ENCODE peak calls at places on chromosomes 5 and 9, in ten cellular contexts. E is transverse colon; Y is CD8-positive, alpha-beta T cell; P is left ventricle myocardium inferior; N is right lobe of liver; A is fibroblast of the aortic adventitia; S is IMR-90; U is mammary epithelial cell; Q is A549; V is uterus. H is an unnamed sample.

GRCh38 chr5:106481375-106481774 is 1189.4 kb downstream of the EFNA5 start:
- DNase-seq in E (no peak), Y (no peak), P (no peak), N (no peak), A (peak), S (peak), U (no peak), Q (no peak), V (no peak), H (no peak)

GRCh38 chr9:109317311-109317978 is 3.4 kb downstream of the EPB41L4B start:
- DNase-seq in E (peak), Y (no peak), P (no peak), N (no peak), A (no peak), S (no peak), U (no peak), Q (no peak), V (no peak), H (no peak)

GRCh38 chr5:172410160-172410559 is 44.2 kb downstream of the SH3PXD2B start:
- DNase-seq in E (no peak), Y (no peak), P (no peak), N (no peak), A (peak), S (peak), U (peak), Q (no peak), V (no peak), H (no peak)

GRCh38 chr5:54224083-54224836 is 86.1 kb downstream of the ARL15 start:
- DNase-seq in E (no peak), Y (no peak), P (no peak), N (no peak), A (no peak), S (no peak), U (no peak), Q (no peak), V (no peak), H (no peak)

GRCh38 chr5:2586016-2586715 is 165.3 kb downstream of the IRX2 start:
- DNase-seq in E (no peak), Y (no peak), P (no peak), N (no peak), A (no peak), S (no peak), U (no peak), Q (no peak), V (no peak), H (no peak)

GRCh38 chr9:133782157-133783130 is 44.3 kb upstream of the SARDH start:
- DNase-seq in E (peak), Y (peak), P (peak), N (peak), A (peak), S (peak), U (peak), Q (peak), V (peak), H (no peak)

GRCh38 chr9:92655366-92655765 is 14.6 kb downstream of the IPPK start:
- DNase-seq in E (no peak), Y (no peak), P (no peak), N (no peak), A (no peak), S (no peak), U (no peak), Q (no peak), V (no peak), H (no peak)

GRCh38 chr9:14314929-14315753 is 1.2 kb upstream of the NFIB start:
- DNase-seq in E (peak), Y (no peak), P (peak), N (peak), A (peak), S (peak), U (peak), Q (peak), V (peak), H (no peak)

GRCh38 chr9:20981486-20981885 is 50.0 kb downstream of the HACD4 start:
- DNase-seq in E (no peak), Y (no peak), P (no peak), N (no peak), A (peak), S (peak), U (no peak), Q (peak), V (no peak), H (peak)

GRCh38 chr9:16152276-16153065 is 599.6 kb downstream of the CCDC171 start:
- DNase-seq in E (no peak), Y (no peak), P (no peak), N (no peak), A (peak), S (no peak), U (no peak), Q (no peak), V (no peak), H (no peak)

GRCh38 chr5:134240421-134240962 is 14.6 kb upstream of the PPP2CA start:
- DNase-seq in E (no peak), Y (no peak), P (no peak), N (no peak), A (peak), S (peak), U (peak), Q (peak), V (no peak), H (no peak)

GRCh38 chr9:86946712-86947145 is 577 bp downstream of the GAS1 start:
- DNase-seq in E (peak), Y (peak), P (peak), N (peak), A (peak), S (no peak), U (no peak), Q (peak), V (no peak), H (no peak)

GRCh38 chr9:121750259-121750714 is 98.9 kb downstream of the DAB2IP start:
- DNase-seq in E (no peak), Y (no peak), P (no peak), N (no peak), A (no peak), S (no peak), U (no peak), Q (no peak), V (no peak), H (no peak)

GRCh38 chr5:76622973-76623596 is at the start of gene F2RL2:
- DNase-seq in E (no peak), Y (no peak), P (no peak), N (no peak), A (peak), S (peak), U (no peak), Q (peak), V (peak), H (peak)

GRCh38 chr9:128983536-128983935 is 36.0 kb downstream of the NUP188 start:
- DNase-seq in E (no peak), Y (no peak), P (no peak), N (no peak), A (no peak), S (no peak), U (no peak), Q (no peak), V (no peak), H (no peak)

GRCh38 chr5:53035868-53036381 is 46.8 kb downstream of the ITGA2 start:
- DNase-seq in E (no peak), Y (no peak), P (no peak), N (no peak), A (peak), S (peak), U (peak), Q (peak), V (no peak), H (no peak)
- TF ChIP-seq CTCF in E (peak), Y (peak), P (no peak), N (peak), A (peak), S (peak), U (peak), Q (peak), V (no peak), H (peak)

GRCh38 chr5:21419383-21419782 is 1431.4 kb upstream of the CDH18 start:
- DNase-seq in E (no peak), Y (no peak), P (no peak), N (no peak), A (no peak), S (no peak), U (no peak), Q (no peak), V (no peak), H (no peak)
- TF ChIP-seq CTCF in E (no peak), Y (no peak), P (no peak), N (no peak), A (no peak), S (no peak), U (peak), Q (no peak), V (no peak), H (no peak)

GRCh38 chr9:35489313-35490154 is at the start of gene RUSC2:
- DNase-seq in E (peak), Y (peak), P (peak), N (peak), A (peak), S (peak), U (peak), Q (peak), V (peak), H (peak)
- TF ChIP-seq CTCF in E (peak), Y (no peak), P (peak), N (peak), A (peak), S (peak), U (peak), Q (peak), V (peak), H (peak)

GRCh38 chr9:95317119-95317892 is at the start of gene FANCC:
- DNase-seq in E (peak), Y (peak), P (peak), N (peak), A (peak), S (peak), U (peak), Q (peak), V (peak), H (peak)

GRCh38 chr9:95317893-95318211 is 343 bp upstream of the FANCC start:
- DNase-seq in E (no peak), Y (no peak), P (no peak), N (no peak), A (no peak), S (no peak), U (no peak), Q (no peak), V (no peak), H (no peak)

GRCh38 chr9:95316274-95316673 is 1.2 kb downstream of the FANCC start:
- DNase-seq in E (no peak), Y (no peak), P (no peak), N (no peak), A (no peak), S (no peak), U (no peak), Q (no peak), V (no peak), H (no peak)

GRCh38 chr9:95315108-95315746 is 2.3 kb downstream of the FANCC start:
- DNase-seq in E (no peak), Y (no peak), P (no peak), N (no peak), A (no peak), S (no peak), U (no peak), Q (no peak), V (no peak), H (no peak)

GRCh38 chr9:95316794-95317118 is 753 bp downstream of the FANCC start:
- DNase-seq in E (peak), Y (no peak), P (peak), N (peak), A (peak), S (peak), U (peak), Q (peak), V (peak), H (no peak)
- TF ChIP-seq CTCF in E (no peak), Y (no peak), P (peak), N (no peak), A (peak), S (peak), U (no peak), Q (no peak), V (no peak), H (peak)

DNA sequence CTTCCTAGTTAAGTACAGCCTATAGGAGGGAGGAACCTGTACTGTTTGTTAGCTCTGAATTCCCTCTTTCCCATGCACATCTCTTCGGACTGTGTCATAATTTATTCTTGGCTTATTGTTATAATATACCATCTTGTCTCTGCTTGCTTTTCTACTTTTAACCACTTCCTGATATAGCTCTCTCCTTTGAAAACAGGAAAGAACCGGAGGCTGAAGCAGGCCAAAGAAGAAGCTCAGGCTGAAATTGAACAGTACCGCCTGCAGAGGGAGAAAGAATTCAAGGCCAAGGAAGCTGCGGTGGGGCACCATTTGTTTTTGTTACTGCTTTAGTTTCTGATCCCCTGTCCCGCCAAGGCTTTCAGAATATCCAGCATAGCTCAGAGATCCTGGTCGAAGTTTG is 4.8 kb downstream of the ATP6V1G1 start:
- DNase-seq in E (peak), Y (peak), P (no peak), N (no peak), A (peak), S (peak), U (peak), Q (no peak), V (no peak), H (no peak)
- TF ChIP-seq CTCF in E (no peak), Y (peak), P (peak), N (peak), A (peak), S (peak), U (peak), Q (no peak), V (no peak), H (peak)

GRCh38 chr9:68678430-68678829 is 26.6 kb upstream of the PIP5K1B start:
- DNase-seq in E (peak), Y (no peak), P (no peak), N (no peak), A (no peak), S (peak), U (no peak), Q (peak), V (peak), H (no peak)
- TF ChIP-seq CTCF in E (no peak), Y (no peak), P (peak), N (peak), A (no peak), S (no peak), U (no peak), Q (no peak), V (peak), H (peak)

GRCh38 chr5:1003296-1003937 is 5.2 kb upstream of the NKD2 start:
- DNase-seq in E (peak), Y (no peak), P (peak), N (peak), A (no peak), S (no peak), U (peak), Q (no peak), V (peak), H (no peak)

GRCh38 chr5:1005362-1005851 is 3.2 kb upstream of the NKD2 start:
- DNase-seq in E (no peak), Y (no peak), P (peak), N (peak), A (no peak), S (no peak), U (no peak), Q (no peak), V (no peak), H (no peak)

GRCh38 chr5:1006656-1007071 is 1.9 kb upstream of the NKD2 start:
- DNase-seq in E (peak), Y (no peak), P (peak), N (no peak), A (no peak), S (no peak), U (no peak), Q (no peak), V (peak), H (no peak)

GRCh38 chr5:1005904-1006655 is 2.5 kb upstream of the NKD2 start:
- DNase-seq in E (peak), Y (no peak), P (peak), N (no peak), A (no peak), S (no peak), U (no peak), Q (no peak), V (peak), H (no peak)

DNA sequence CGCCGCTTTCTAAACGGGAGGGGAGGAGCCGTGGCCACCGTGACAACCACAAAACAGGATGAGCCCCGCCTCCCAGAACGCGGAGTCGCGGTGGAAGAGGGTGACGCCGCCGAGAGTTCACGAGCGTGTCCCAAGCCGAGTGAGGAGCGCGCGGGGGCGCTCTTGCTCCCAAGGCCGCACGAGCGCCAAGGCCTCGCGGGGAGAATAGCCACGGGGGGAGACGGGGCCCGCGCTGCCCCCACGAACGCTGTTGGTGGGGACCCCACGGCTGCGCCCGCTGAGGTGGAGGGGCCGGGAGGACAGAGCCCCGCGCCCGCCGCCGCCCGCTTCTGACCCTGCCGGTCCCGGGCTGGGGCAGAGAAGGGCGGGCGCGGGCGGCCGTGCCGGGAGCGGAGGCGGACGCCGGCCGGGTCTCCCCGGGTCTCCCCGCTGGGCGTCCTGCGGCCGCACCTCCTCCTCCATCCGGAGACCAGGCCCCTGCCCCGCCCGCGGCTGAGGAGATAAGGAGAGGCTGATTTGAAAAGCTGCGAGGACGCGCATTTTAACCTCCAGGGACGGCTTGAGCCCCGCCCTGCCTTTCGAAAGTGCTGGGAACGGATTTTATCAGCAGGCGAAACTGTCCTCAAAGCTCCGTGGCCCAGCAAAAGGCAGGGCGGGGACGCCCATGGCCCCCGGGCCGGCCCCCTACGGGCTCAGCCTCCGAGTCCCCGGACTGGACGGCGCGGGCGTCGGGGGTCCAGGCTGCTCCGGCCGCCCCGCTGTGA is 3.8 kb upstream of the NKD2 start:
- DNase-seq in E (peak), Y (no peak), P (peak), N (peak), A (peak), S (peak), U (no peak), Q (peak), V (peak), H (no peak)
- TF ChIP-seq CTCF in E (no peak), Y (no peak), P (peak), N (peak), A (peak), S (peak), U (no peak), Q (peak), V (peak), H (peak)

H was measured in BJ.